ENCODE peak calls at places on chromosomes 3 and 15, in ten cellular contexts. X is mucosa of descending colon, N is heart left ventricle, F is thyroid gland, R is mesendoderm, M is mammary epithelial cell, I is lower lobe of right lung, A is HepG2, Q is upper lobe of right lung, W is psoas muscle. K is an unnamed sample.

GRCh38 chr15:25775317-25775912 is 87.7 kb downstream of the ATP10A start:
- DNase-seq in X (peak; percentile 41), N (peak; percentile 79), F (peak; percentile 18), R (peak; percentile 80), M (no peak), I (no peak), A (peak; percentile 45), Q (no peak), W (peak; percentile 81), K (no peak)

GRCh38 chr3:148943531-148944200 is 47.7 kb upstream of the GYG1 start:
- DNase-seq in X (peak; percentile 42), N (no peak), F (no peak), R (peak; percentile 86), M (peak; percentile 73), I (no peak), A (peak; percentile 76), Q (no peak), W (no peak), K (no peak)

GRCh38 chr3:110710605-110711004 is 361.0 kb upstream of the NECTIN3 start:
- DNase-seq in X (no peak), N (no peak), F (no peak), R (no peak), M (no peak), I (no peak), A (no peak), Q (no peak), W (no peak), K (no peak)

GRCh38 chr3:135752851-135753250 is 212.7 kb upstream of the PPP2R3A start:
- DNase-seq in X (no peak), N (no peak), F (no peak), R (peak; percentile 52), M (no peak), I (no peak), A (peak; percentile 3), Q (no peak), W (no peak), K (no peak)

GRCh38 chr3:72338082-72338941 is 509.9 kb downstream of the SHQ1 start:
- DNase-seq in X (no peak), N (no peak), F (no peak), R (no peak), M (peak; percentile 87), I (no peak), A (no peak), Q (no peak), W (no peak), K (no peak)

GRCh38 chr15:38745136-38745535 is 180.5 kb upstream of the RASGRP1 start:
- DNase-seq in X (no peak), N (no peak), F (no peak), R (no peak), M (no peak), I (no peak), A (no peak), Q (no peak), W (no peak), K (no peak)

GRCh38 chr3:134312072-134312872 is 61.6 kb upstream of the RYK start:
- DNase-seq in X (peak; percentile 44), N (no peak), F (peak; percentile 84), R (peak; percentile 85), M (peak; percentile 77), I (peak; percentile 70), A (no peak), Q (peak; percentile 83), W (peak; percentile 71), K (no peak)

GRCh38 chr3:30231277-30232141 is 374.9 kb upstream of the TGFBR2 start:
- DNase-seq in X (no peak), N (no peak), F (no peak), R (peak; percentile 22), M (no peak), I (no peak), A (no peak), Q (no peak), W (no peak), K (no peak)

GRCh38 chr3:25592510-25592968 is 72.2 kb downstream of the TOP2B start:
- DNase-seq in X (no peak), N (peak; percentile 67), F (peak; percentile 83), R (peak; percentile 70), M (peak; percentile 76), I (no peak), A (peak; percentile 74), Q (no peak), W (peak; percentile 78), K (no peak)

GRCh38 chr15:88511161-88511560 is 35.3 kb downstream of the DET1 start:
- DNase-seq in X (no peak), N (no peak), F (no peak), R (no peak), M (no peak), I (no peak), A (no peak), Q (no peak), W (no peak), K (no peak)

GRCh38 chr3:56157693-56158092 is 310.6 kb downstream of the ERC2 start:
- DNase-seq in X (peak; percentile 7), N (no peak), F (peak; percentile 2), R (peak; percentile 23), M (peak; percentile 5), I (peak; percentile 45), A (no peak), Q (no peak), W (no peak), K (no peak)

GRCh38 chr3:64518950-64519349 is 168.8 kb downstream of the ADAMTS9 start:
- DNase-seq in X (no peak), N (no peak), F (no peak), R (no peak), M (peak; percentile 53), I (no peak), A (no peak), Q (no peak), W (no peak), K (no peak)

GRCh38 chr15:41782486-41783271 is 8.4 kb downstream of the MAPKBP1 start:
- DNase-seq in X (no peak), N (no peak), F (no peak), R (no peak), M (no peak), I (no peak), A (no peak), Q (no peak), W (no peak), K (no peak)

GRCh38 chr15:41779662-41780157 is 5.4 kb downstream of the MAPKBP1 start:
- DNase-seq in X (no peak), N (no peak), F (no peak), R (no peak), M (no peak), I (no peak), A (no peak), Q (no peak), W (no peak), K (no peak)

GRCh38 chr15:41780266-41780665 is 6.0 kb downstream of the MAPKBP1 start:
- DNase-seq in X (no peak), N (no peak), F (no peak), R (no peak), M (no peak), I (no peak), A (peak; percentile 79), Q (no peak), W (no peak), K (no peak)

GRCh38 chr15:41778503-41778902 is 4.2 kb downstream of the MAPKBP1 start:
- DNase-seq in X (no peak), N (no peak), F (no peak), R (no peak), M (no peak), I (no peak), A (no peak), Q (no peak), W (no peak), K (no peak)

GRCh38 chr15:41780727-41781126 is 6.4 kb downstream of the MAPKBP1 start:
- DNase-seq in X (no peak), N (no peak), F (no peak), R (no peak), M (no peak), I (no peak), A (no peak), Q (no peak), W (no peak), K (no peak)
- H3K4me1 ChIP-seq in X (peaks cover 5% of the 10 kb centered on the region), N (peaks cover 43% of the 10 kb centered on the region), F (peaks cover 53% of the 10 kb centered on the region), R (peaks cover 12% of the 10 kb centered on the region), M (peaks cover 40% of the 10 kb centered on the region), I (peaks cover 29% of the 10 kb centered on the region), A (peaks cover 74% of the 10 kb centered on the region), Q (peaks cover 26% of the 10 kb centered on the region), W (peaks cover 20% of the 10 kb centered on the region), K (no peaks in the 10 kb centered on the region)

DNA sequence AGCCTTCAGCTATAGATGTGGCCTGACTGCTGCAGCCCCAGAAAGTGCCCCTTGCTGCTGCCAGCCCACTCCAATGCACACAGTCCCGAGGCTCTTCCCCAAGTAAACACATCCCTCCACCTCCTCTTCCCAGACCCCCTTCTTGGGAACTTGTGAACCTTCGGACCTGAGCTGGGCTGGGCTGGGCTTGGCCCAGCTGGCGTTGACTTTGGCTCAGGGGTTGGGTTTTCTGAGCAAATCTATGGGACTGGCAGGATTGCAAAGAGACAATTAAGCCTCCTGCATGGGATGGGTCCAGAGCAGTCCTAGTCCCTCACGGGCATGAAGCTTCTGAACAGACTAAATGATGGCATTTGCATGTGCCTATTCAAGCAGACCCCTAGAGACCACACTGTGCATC is 14.7 kb downstream of the VIPR1 start:
- DNase-seq in X (peak; percentile 67), N (no peak), F (no peak), R (no peak), M (no peak), I (no peak), A (no peak), Q (no peak), W (no peak), K (no peak)
- H3K4me3 ChIP-seq in X (no peak overlapping the region), N (no peak overlapping the region), F (no peak overlapping the region), R (no peak overlapping the region), M (no peak overlapping the region), I (no peak overlapping the region), A (no peak overlapping the region), Q (no peak overlapping the region), W (no peak overlapping the region), K (no peak overlapping the region)

GRCh38 chr3:127773752-127774395 is 48.4 kb downstream of the MGLL start:
- DNase-seq in X (no peak), N (no peak), F (no peak), R (no peak), M (no peak), I (no peak), A (no peak), Q (peak; percentile 47), W (peak; percentile 19), K (no peak)
- H3K4me1 ChIP-seq in X (peaks cover 8% of the 10 kb centered on the region), N (peaks cover 32% of the 10 kb centered on the region), F (no peaks in the 10 kb centered on the region), R (no peaks in the 10 kb centered on the region), M (peaks cover 22% of the 10 kb centered on the region), I (peaks cover 48% of the 10 kb centered on the region), A (no peaks in the 10 kb centered on the region), Q (peaks cover 37% of the 10 kb centered on the region), W (peaks cover 68% of the 10 kb centered on the region), K (no peaks in the 10 kb centered on the region)

GRCh38 chr3:89113887-89114840 is 6.7 kb downstream of the EPHA3 start:
- DNase-seq in X (peak; percentile 67), N (peak; percentile 77), F (peak; percentile 86), R (peak; percentile 88), M (peak; percentile 84), I (peak; percentile 67), A (peak; percentile 20), Q (peak; percentile 83), W (peak; percentile 72), K (no peak)
- H3K4me3 ChIP-seq in X (no peak overlapping the region), N (peak overlapping the region; percentile 55), F (peak overlapping the region; percentile 49), R (peak overlapping the region; percentile 29), M (peak overlapping the region; percentile 67), I (peak overlapping the region; percentile 48), A (peak overlapping the region; percentile 23), Q (peak overlapping the region; percentile 43), W (peak overlapping the region; percentile 59), K (peak overlapping the region; percentile 22)

GRCh38 chr15:51077565-51078153 is 17.0 kb downstream of the TNFAIP8L3 start:
- DNase-seq in X (peak; percentile 80), N (peak; percentile 83), F (peak; percentile 53), R (peak; percentile 93), M (no peak), I (peak; percentile 79), A (no peak), Q (peak; percentile 85), W (peak; percentile 78), K (peak; percentile 66)
- H3K4me1 ChIP-seq in X (peaks cover 3% of the 10 kb centered on the region), N (peaks cover 28% of the 10 kb centered on the region), F (no peaks in the 10 kb centered on the region), R (peaks cover 4% of the 10 kb centered on the region), M (peaks cover 25% of the 10 kb centered on the region), I (peaks cover 14% of the 10 kb centered on the region), A (no peaks in the 10 kb centered on the region), Q (peaks cover 7% of the 10 kb centered on the region), W (no peaks in the 10 kb centered on the region), K (no peaks in the 10 kb centered on the region)

K was measured in Peyer's patch.